ENCODE peak calls at places on chromosomes 11 and 22, in four cellular contexts. Y is H1, M is HepG2, C is SK-N-SH. O is an unnamed sample.

GRCh38 chr11:66278396-66279091 is 569 bp downstream of the CNIH2 start:
- DNase-seq in Y (no peak), M (no peak), C (peak; percentile 79), O (no peak)

GRCh38 chr11:126163074-126163700 is 48.3 kb downstream of the RPUSD4 start:
- DNase-seq in Y (no peak), M (peak; percentile 68), C (no peak), O (no peak)

GRCh38 chr11:73288873-73289707 is 17.0 kb downstream of the P2RY6 start:
- DNase-seq in Y (peak; percentile 93), M (peak; percentile 64), C (peak; percentile 92), O (peak; percentile 70)

GRCh38 chr11:3159296-3160190 is 5.6 kb downstream of the OSBPL5 start:
- DNase-seq in Y (no peak), M (no peak), C (no peak), O (no peak)

GRCh38 chr11:27227744-27228143 is 135.3 kb downstream of the CCDC34 start:
- DNase-seq in Y (no peak), M (no peak), C (no peak), O (no peak)

GRCh38 chr11:14443642-14444041 is 56.0 kb downstream of the COPB1 start:
- DNase-seq in Y (no peak), M (peak; percentile 46), C (peak; percentile 43), O (no peak)

GRCh38 chr11:14262271-14262846 is 96.6 kb downstream of the RRAS2 start:
- DNase-seq in Y (peak; percentile 46), M (no peak), C (no peak), O (no peak)

GRCh38 chr11:66454253-66454652 is 12.5 kb upstream of the PELI3 start:
- DNase-seq in Y (no peak), M (no peak), C (no peak), O (no peak)

GRCh38 chr11:2101171-2101675 is 38.0 kb downstream of the IGF2 start:
- DNase-seq in Y (no peak), M (no peak), C (peak; percentile 22), O (no peak)

GRCh38 chr22:36237462-36238347 is 1.6 kb downstream of the APOL2 start:
- DNase-seq in Y (no peak), M (no peak), C (no peak), O (no peak)

GRCh38 chr11:73185680-73186293 is 32.3 kb upstream of the P2RY2 start:
- DNase-seq in Y (no peak), M (no peak), C (no peak), O (no peak)

GRCh38 chr11:3226846-3227567 is 5.2 kb downstream of the MRGPRE start:
- DNase-seq in Y (no peak), M (no peak), C (peak; percentile 16), O (no peak)

GRCh38 chr11:3122775-3123201 is 42.3 kb downstream of the OSBPL5 start:
- DNase-seq in Y (no peak), M (no peak), C (peak; percentile 30), O (no peak)

GRCh38 chr11:63146586-63146985 is 2.6 kb upstream of the SLC22A24 start:
- DNase-seq in Y (no peak), M (no peak), C (no peak), O (no peak)

GRCh38 chr22:23909258-23909898 is 15.2 kb downstream of the MIF start:
- DNase-seq in Y (no peak), M (no peak), C (no peak), O (no peak)

GRCh38 chr11:77779935-77780334 is 40.6 kb downstream of the RSF1 start:
- DNase-seq in Y (no peak), M (peak; percentile 29), C (no peak), O (no peak)

GRCh38 chr22:23305321-23305910 is 125.1 kb downstream of the BCR start:
- DNase-seq in Y (no peak), M (no peak), C (peak; percentile 48), O (no peak)

GRCh38 chr11:28153586-28153985 is 45.4 kb downstream of the METTL15 start:
- DNase-seq in Y (no peak), M (no peak), C (no peak), O (no peak)

GRCh38 chr11:35083181-35084061 is 55.5 kb upstream of the CD44 start:
- DNase-seq in Y (no peak), M (no peak), C (no peak), O (peak; percentile 86)

GRCh38 chr11:17392872-17393271 is 4.4 kb upstream of the KCNJ11 start:
- DNase-seq in Y (no peak), M (no peak), C (peak; percentile 6), O (no peak)

GRCh38 chr11:129225190-129225589 is 33.1 kb upstream of the ARHGAP32 start:
- DNase-seq in Y (no peak), M (no peak), C (no peak), O (no peak)

GRCh38 chr22:50184541-50185383 is 951 bp upstream of the TRABD start:
- DNase-seq in Y (peak; percentile 72), M (no peak), C (no peak), O (no peak)

GRCh38 chr11:76888989-76889388 is 28.3 kb downstream of the ACER3 start:
- DNase-seq in Y (no peak), M (peak; percentile 3), C (no peak), O (no peak)

GRCh38 chr22:46457502-46458488 is 79.6 kb downstream of the CELSR1 start:
- DNase-seq in Y (no peak), M (no peak), C (peak; percentile 52), O (no peak)

GRCh38 chr22:30198152-30198845 is 48.3 kb downstream of the LIF start:
- DNase-seq in Y (no peak), M (no peak), C (no peak), O (no peak)

GRCh38 chr22:47850644-47851151 is 1088.2 kb downstream of the TBC1D22A start:
- DNase-seq in Y (no peak), M (no peak), C (no peak), O (no peak)

GRCh38 chr22:30393885-30394284 is 2.9 kb upstream of the SEC14L2 start:
- DNase-seq in Y (no peak), M (no peak), C (no peak), O (no peak)

GRCh38 chr11:45141171-45141570 is 5.3 kb upstream of the PRDM11 start:
- DNase-seq in Y (no peak), M (no peak), C (no peak), O (no peak)

GRCh38 chr11:83671295-83671694 is 385.1 kb upstream of the CCDC90B start:
- DNase-seq in Y (no peak), M (no peak), C (no peak), O (no peak)

GRCh38 chr11:66280428-66280827 is 2.5 kb downstream of the CNIH2 start:
- DNase-seq in Y (no peak), M (no peak), C (peak; percentile 47), O (no peak)

GRCh38 chr11:58513747-58514367 is 6.0 kb upstream of the OR5B21 start:
- DNase-seq in Y (peak; percentile 74), M (peak; percentile 51), C (peak; percentile 29), O (no peak)

GRCh38 chr11:2569731-2570210 is 125.0 kb downstream of the KCNQ1 start:
- DNase-seq in Y (no peak), M (no peak), C (no peak), O (no peak)

GRCh38 chr22:48491451-48491941 is 1336.2 kb downstream of the BRD1 start:
- DNase-seq in Y (no peak), M (no peak), C (no peak), O (no peak)

GRCh38 chr11:47359586-47359985 is 7.1 kb upstream of the MYBPC3 start:
- DNase-seq in Y (no peak), M (no peak), C (no peak), O (no peak)

GRCh38 chr22:45600791-45601730 is 70.6 kb upstream of the ATXN10 start:
- DNase-seq in Y (no peak), M (no peak), C (no peak), O (no peak)

GRCh38 chr22:46446799-46447198 is 90.6 kb downstream of the CELSR1 start:
- DNase-seq in Y (no peak), M (no peak), C (no peak), O (no peak)

GRCh38 chr11:28649922-28650321 is 541.7 kb downstream of the METTL15 start:
- DNase-seq in Y (no peak), M (no peak), C (no peak), O (no peak)

GRCh38 chr11:94740975-94741707 is 27.0 kb upstream of the AMOTL1 start:
- DNase-seq in Y (peak; percentile 62), M (peak; percentile 41), C (peak; percentile 82), O (no peak)

DNA sequence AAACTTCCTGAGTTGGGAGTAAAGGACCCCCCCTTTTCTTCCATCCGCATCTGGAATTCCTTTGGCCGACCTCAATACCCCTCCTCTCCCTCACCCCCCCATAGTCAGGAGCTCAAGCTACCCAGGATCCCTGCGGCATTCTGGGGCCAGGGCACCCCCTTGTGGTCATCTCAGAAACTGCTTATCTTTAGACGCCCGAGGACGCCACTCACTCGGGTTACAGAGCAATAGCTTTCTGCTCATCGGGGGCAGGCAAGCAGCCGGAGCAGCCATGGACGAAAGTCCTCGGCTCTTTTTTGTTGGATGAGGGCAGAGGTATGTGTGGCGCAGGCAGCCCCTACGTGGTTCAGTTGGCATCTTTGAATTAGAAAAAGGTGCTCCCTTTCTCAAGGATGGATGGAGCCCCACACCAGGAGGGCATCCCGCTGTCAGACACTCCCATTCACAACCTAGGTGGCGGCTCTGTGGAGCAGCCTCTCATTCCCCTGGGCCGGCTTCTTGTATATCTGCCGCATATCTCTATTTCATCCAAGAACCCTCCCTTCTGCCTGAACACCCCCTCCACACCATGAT is 2.3 kb downstream of the C1QTNF5 start:
- DNase-seq in Y (peak; percentile 92), M (peak; percentile 57), C (peak; percentile 90), O (no peak)
- TF ChIP-seq TCF12 in Y (no peak), M (no peak), C (no peak), O (no peak)

GRCh38 chr22:29011868-29012428 is 49.7 kb downstream of the C22orf31 start:
- DNase-seq in Y (no peak), M (no peak), C (no peak), O (no peak)
- TF ChIP-seq TCF12 in Y (no peak), M (no peak), C (no peak), O (no peak)

GRCh38 chr22:34427436-34427835 is 507.2 kb upstream of the LARGE1 start:
- DNase-seq in Y (no peak), M (no peak), C (no peak), O (no peak)
- TF ChIP-seq TCF12 in Y (no peak), M (no peak), C (no peak), O (no peak)

GRCh38 chr22:42317691-42318547 is 47.5 kb upstream of the TCF20 start:
- DNase-seq in Y (no peak), M (no peak), C (peak; percentile 50), O (no peak)
- TF ChIP-seq TCF12 in Y (no peak), M (no peak), C (no peak), O (no peak)

DNA sequence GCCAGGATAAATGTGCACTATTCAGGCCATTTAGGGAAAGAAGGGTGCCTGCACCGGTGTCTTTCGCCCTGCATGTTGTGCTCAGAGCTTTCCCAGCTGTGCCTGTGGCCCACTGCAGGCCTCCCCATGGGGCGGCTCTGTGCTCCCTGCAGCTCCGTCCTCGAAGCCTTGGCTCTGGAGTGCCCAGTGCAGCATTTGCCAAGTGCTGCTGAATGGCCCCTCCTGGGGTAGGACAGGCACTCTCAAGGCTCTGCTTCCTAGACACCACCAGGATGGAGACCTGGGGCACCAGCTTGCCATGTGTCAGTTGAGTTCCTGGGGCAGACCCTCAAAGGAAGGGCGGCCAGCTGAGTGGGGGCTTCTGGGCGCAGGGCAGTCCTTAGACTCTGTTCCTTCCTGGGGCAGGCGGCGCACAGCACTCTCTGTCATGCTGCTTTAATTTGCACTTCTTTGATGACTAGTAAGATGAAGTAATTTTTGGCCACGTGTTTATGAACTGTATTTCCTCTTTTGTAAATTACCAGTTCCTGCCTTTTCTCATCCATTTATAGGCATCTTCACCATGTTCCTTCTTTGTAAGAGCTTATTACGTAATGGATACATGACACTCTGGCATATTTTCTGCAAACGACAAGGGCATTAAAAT is 32.1 kb upstream of the GNB1L start:
- DNase-seq in Y (no peak), M (no peak), C (no peak), O (no peak)
- TF ChIP-seq TCF12 in Y (no peak), M (no peak), C (no peak), O (no peak)

GRCh38 chr22:42291287-42291686 is 20.8 kb upstream of the TCF20 start:
- DNase-seq in Y (no peak), M (no peak), C (no peak), O (no peak)
- TF ChIP-seq TCF12 in Y (no peak), M (no peak), C (no peak), O (no peak)